ENCODE peak calls at places on chromosomes 12 and 14, in six cellular contexts. One of them, this sample, is unnamed.

GRCh38 chr14:104635717-104636116 is 31.1 kb upstream of the TMEM179 start:
- DNase-seq in right atrium auricular region: no peak
- DNase-seq in mesothelial cell of epicardium: no peak
- DNase-seq in CD4-positive, alpha-beta T cell: no peak
- DNase-seq in Calu3: no peak
- DNase-seq in B cell: no peak
- DNase-seq in this sample: no peak

GRCh38 chr14:24329736-24330135 is 5.1 kb downstream of the ADCY4 start:
- DNase-seq in right atrium auricular region: no peak
- DNase-seq in mesothelial cell of epicardium: no peak
- DNase-seq in CD4-positive, alpha-beta T cell: no peak
- DNase-seq in Calu3: no peak
- DNase-seq in B cell: no peak
- DNase-seq in this sample: peak; percentile 93

GRCh38 chr12:118607831-118608230 is 231.5 kb downstream of the SUDS3 start:
- DNase-seq in right atrium auricular region: no peak
- DNase-seq in mesothelial cell of epicardium: no peak
- DNase-seq in CD4-positive, alpha-beta T cell: no peak
- DNase-seq in Calu3: no peak
- DNase-seq in B cell: no peak
- DNase-seq in this sample: no peak

GRCh38 chr14:61147369-61147897 is 133.7 kb downstream of the TMEM30B start:
- DNase-seq in right atrium auricular region: no peak
- DNase-seq in mesothelial cell of epicardium: no peak
- DNase-seq in CD4-positive, alpha-beta T cell: no peak
- DNase-seq in Calu3: no peak
- DNase-seq in B cell: no peak
- DNase-seq in this sample: no peak

GRCh38 chr12:85405781-85406522 is 125.9 kb downstream of the ALX1 start:
- DNase-seq in right atrium auricular region: no peak
- DNase-seq in mesothelial cell of epicardium: no peak
- DNase-seq in CD4-positive, alpha-beta T cell: no peak
- DNase-seq in Calu3: no peak
- DNase-seq in B cell: no peak
- DNase-seq in this sample: no peak

GRCh38 chr12:95788637-95789036 is 1.9 kb downstream of the NTN4 start:
- DNase-seq in right atrium auricular region: no peak
- DNase-seq in mesothelial cell of epicardium: no peak
- DNase-seq in CD4-positive, alpha-beta T cell: no peak
- DNase-seq in Calu3: no peak
- DNase-seq in B cell: no peak
- DNase-seq in this sample: no peak

GRCh38 chr14:64501326-64502171 is 2.1 kb downstream of the ZBTB25 start:
- DNase-seq in right atrium auricular region: peak; percentile 80
- DNase-seq in mesothelial cell of epicardium: peak; percentile 49
- DNase-seq in CD4-positive, alpha-beta T cell: no peak
- DNase-seq in Calu3: peak; percentile 38
- DNase-seq in B cell: no peak
- DNase-seq in this sample: no peak

GRCh38 chr14:94746131-94746530 is 23.8 kb downstream of the GSC start:
- DNase-seq in right atrium auricular region: no peak
- DNase-seq in mesothelial cell of epicardium: no peak
- DNase-seq in CD4-positive, alpha-beta T cell: no peak
- DNase-seq in Calu3: no peak
- DNase-seq in B cell: no peak
- DNase-seq in this sample: no peak

GRCh38 chr12:106480259-106480658 is 102.5 kb upstream of the RFX4 start:
- DNase-seq in right atrium auricular region: no peak
- DNase-seq in mesothelial cell of epicardium: no peak
- DNase-seq in CD4-positive, alpha-beta T cell: no peak
- DNase-seq in Calu3: no peak
- DNase-seq in B cell: no peak
- DNase-seq in this sample: no peak

GRCh38 chr12:108838194-108839010 is 19.0 kb downstream of the SSH1 start:
- DNase-seq in right atrium auricular region: peak; percentile 97
- DNase-seq in mesothelial cell of epicardium: no peak
- DNase-seq in CD4-positive, alpha-beta T cell: peak; percentile 35
- DNase-seq in Calu3: peak; percentile 94
- DNase-seq in B cell: no peak
- DNase-seq in this sample: peak; percentile 81

GRCh38 chr12:16112626-16113560 is 164.6 kb downstream of the SLC15A5 start:
- DNase-seq in right atrium auricular region: no peak
- DNase-seq in mesothelial cell of epicardium: no peak
- DNase-seq in CD4-positive, alpha-beta T cell: no peak
- DNase-seq in Calu3: no peak
- DNase-seq in B cell: no peak
- DNase-seq in this sample: no peak

GRCh38 chr12:54683388-54683787 is 35.2 kb upstream of the DCD start:
- DNase-seq in right atrium auricular region: no peak
- DNase-seq in mesothelial cell of epicardium: no peak
- DNase-seq in CD4-positive, alpha-beta T cell: no peak
- DNase-seq in Calu3: no peak
- DNase-seq in B cell: no peak
- DNase-seq in this sample: no peak

GRCh38 chr14:93648440-93649168 is 139.7 kb downstream of the PRIMA1 start:
- DNase-seq in right atrium auricular region: no peak
- DNase-seq in mesothelial cell of epicardium: no peak
- DNase-seq in CD4-positive, alpha-beta T cell: no peak
- DNase-seq in Calu3: peak; percentile 29
- DNase-seq in B cell: no peak
- DNase-seq in this sample: no peak

GRCh38 chr12:24025153-24025798 is 75.8 kb upstream of the SOX5 start:
- DNase-seq in right atrium auricular region: no peak
- DNase-seq in mesothelial cell of epicardium: no peak
- DNase-seq in CD4-positive, alpha-beta T cell: no peak
- DNase-seq in Calu3: no peak
- DNase-seq in B cell: no peak
- DNase-seq in this sample: no peak

GRCh38 chr14:102849522-102850379 is 72.5 kb downstream of the TRAF3 start:
- DNase-seq in right atrium auricular region: no peak
- DNase-seq in mesothelial cell of epicardium: no peak
- DNase-seq in CD4-positive, alpha-beta T cell: no peak
- DNase-seq in Calu3: no peak
- DNase-seq in B cell: no peak
- DNase-seq in this sample: no peak

GRCh38 chr14:80427101-80427500 is 215.8 kb upstream of the DIO2 start:
- DNase-seq in right atrium auricular region: no peak
- DNase-seq in mesothelial cell of epicardium: no peak
- DNase-seq in CD4-positive, alpha-beta T cell: no peak
- DNase-seq in Calu3: no peak
- DNase-seq in B cell: no peak
- DNase-seq in this sample: no peak

GRCh38 chr12:94594443-94594825 is 55.9 kb downstream of the TMCC3 start:
- DNase-seq in right atrium auricular region: no peak
- DNase-seq in mesothelial cell of epicardium: no peak
- DNase-seq in CD4-positive, alpha-beta T cell: no peak
- DNase-seq in Calu3: no peak
- DNase-seq in B cell: no peak
- DNase-seq in this sample: no peak

GRCh38 chr12:66708704-66709443 is 30.0 kb upstream of the GRIP1 start:
- DNase-seq in right atrium auricular region: no peak
- DNase-seq in mesothelial cell of epicardium: no peak
- DNase-seq in CD4-positive, alpha-beta T cell: no peak
- DNase-seq in Calu3: no peak
- DNase-seq in B cell: no peak
- DNase-seq in this sample: no peak

GRCh38 chr14:102363182-102363952 is 626 bp downstream of the TECPR2 start:
- DNase-seq in right atrium auricular region: peak; percentile 76
- DNase-seq in mesothelial cell of epicardium: peak; percentile 72
- DNase-seq in CD4-positive, alpha-beta T cell: no peak
- DNase-seq in Calu3: no peak
- DNase-seq in B cell: no peak
- DNase-seq in this sample: peak; percentile 40

GRCh38 chr12:18139989-18140596 is 50.1 kb upstream of the RERGL start:
- DNase-seq in right atrium auricular region: no peak
- DNase-seq in mesothelial cell of epicardium: no peak
- DNase-seq in CD4-positive, alpha-beta T cell: no peak
- DNase-seq in Calu3: no peak
- DNase-seq in B cell: no peak
- DNase-seq in this sample: no peak

GRCh38 chr12:114316076-114316475 is 89.9 kb downstream of the TBX5 start:
- DNase-seq in right atrium auricular region: no peak
- DNase-seq in mesothelial cell of epicardium: no peak
- DNase-seq in CD4-positive, alpha-beta T cell: no peak
- DNase-seq in Calu3: no peak
- DNase-seq in B cell: no peak
- DNase-seq in this sample: no peak

GRCh38 chr12:90301095-90301494 is 592.5 kb upstream of the ATP2B1 start:
- DNase-seq in right atrium auricular region: no peak
- DNase-seq in mesothelial cell of epicardium: no peak
- DNase-seq in CD4-positive, alpha-beta T cell: no peak
- DNase-seq in Calu3: no peak
- DNase-seq in B cell: no peak
- DNase-seq in this sample: no peak

GRCh38 chr12:96121271-96121711 is 72.9 kb upstream of the ELK3 start:
- DNase-seq in right atrium auricular region: no peak
- DNase-seq in mesothelial cell of epicardium: no peak
- DNase-seq in CD4-positive, alpha-beta T cell: no peak
- DNase-seq in Calu3: no peak
- DNase-seq in B cell: no peak
- DNase-seq in this sample: no peak

GRCh38 chr14:101412741-101413140 is 148.6 kb upstream of the DIO3 start:
- DNase-seq in right atrium auricular region: no peak
- DNase-seq in mesothelial cell of epicardium: no peak
- DNase-seq in CD4-positive, alpha-beta T cell: no peak
- DNase-seq in Calu3: peak; percentile 30
- DNase-seq in B cell: no peak
- DNase-seq in this sample: no peak

GRCh38 chr14:79166171-79166570 is 996.0 kb downstream of the NRXN3 start:
- DNase-seq in right atrium auricular region: no peak
- DNase-seq in mesothelial cell of epicardium: no peak
- DNase-seq in CD4-positive, alpha-beta T cell: no peak
- DNase-seq in Calu3: no peak
- DNase-seq in B cell: no peak
- DNase-seq in this sample: no peak
- TF ChIP-seq CTCF in right atrium auricular region: no peak
- TF ChIP-seq CTCF in mesothelial cell of epicardium: no peak
- TF ChIP-seq CTCF in CD4-positive, alpha-beta T cell: no peak
- TF ChIP-seq CTCF in Calu3: no peak
- TF ChIP-seq CTCF in B cell: no peak
- TF ChIP-seq CTCF in this sample: no peak

GRCh38 chr14:97946291-97946690 is 1149.1 kb downstream of the VRK1 start:
- DNase-seq in right atrium auricular region: no peak
- DNase-seq in mesothelial cell of epicardium: no peak
- DNase-seq in CD4-positive, alpha-beta T cell: no peak
- DNase-seq in Calu3: no peak
- DNase-seq in B cell: no peak
- DNase-seq in this sample: no peak

GRCh38 chr14:97943619-97944018 is 1146.4 kb downstream of the VRK1 start:
- DNase-seq in right atrium auricular region: no peak
- DNase-seq in mesothelial cell of epicardium: no peak
- DNase-seq in CD4-positive, alpha-beta T cell: no peak
- DNase-seq in Calu3: no peak
- DNase-seq in B cell: no peak
- DNase-seq in this sample: no peak

GRCh38 chr14:97948841-97949240 is 1151.7 kb downstream of the VRK1 start:
- DNase-seq in right atrium auricular region: no peak
- DNase-seq in mesothelial cell of epicardium: no peak
- DNase-seq in CD4-positive, alpha-beta T cell: no peak
- DNase-seq in Calu3: no peak
- DNase-seq in B cell: no peak
- DNase-seq in this sample: no peak

GRCh38 chr14:97944380-97944779 is 1147.2 kb downstream of the VRK1 start:
- DNase-seq in right atrium auricular region: no peak
- DNase-seq in mesothelial cell of epicardium: no peak
- DNase-seq in CD4-positive, alpha-beta T cell: no peak
- DNase-seq in Calu3: no peak
- DNase-seq in B cell: no peak
- DNase-seq in this sample: no peak
- TF ChIP-seq CTCF in right atrium auricular region: no peak
- TF ChIP-seq CTCF in mesothelial cell of epicardium: no peak
- TF ChIP-seq CTCF in CD4-positive, alpha-beta T cell: no peak
- TF ChIP-seq CTCF in Calu3: no peak
- TF ChIP-seq CTCF in B cell: no peak
- TF ChIP-seq CTCF in this sample: no peak

GRCh38 chr12:7666595-7666994 is 887 bp upstream of the APOBEC1 start:
- DNase-seq in right atrium auricular region: no peak
- DNase-seq in mesothelial cell of epicardium: no peak
- DNase-seq in CD4-positive, alpha-beta T cell: no peak
- DNase-seq in Calu3: no peak
- DNase-seq in B cell: no peak
- DNase-seq in this sample: no peak

GRCh38 chr12:7661741-7662140 is 4.0 kb downstream of the APOBEC1 start:
- DNase-seq in right atrium auricular region: no peak
- DNase-seq in mesothelial cell of epicardium: no peak
- DNase-seq in CD4-positive, alpha-beta T cell: no peak
- DNase-seq in Calu3: no peak
- DNase-seq in B cell: no peak
- DNase-seq in this sample: no peak

DNA sequence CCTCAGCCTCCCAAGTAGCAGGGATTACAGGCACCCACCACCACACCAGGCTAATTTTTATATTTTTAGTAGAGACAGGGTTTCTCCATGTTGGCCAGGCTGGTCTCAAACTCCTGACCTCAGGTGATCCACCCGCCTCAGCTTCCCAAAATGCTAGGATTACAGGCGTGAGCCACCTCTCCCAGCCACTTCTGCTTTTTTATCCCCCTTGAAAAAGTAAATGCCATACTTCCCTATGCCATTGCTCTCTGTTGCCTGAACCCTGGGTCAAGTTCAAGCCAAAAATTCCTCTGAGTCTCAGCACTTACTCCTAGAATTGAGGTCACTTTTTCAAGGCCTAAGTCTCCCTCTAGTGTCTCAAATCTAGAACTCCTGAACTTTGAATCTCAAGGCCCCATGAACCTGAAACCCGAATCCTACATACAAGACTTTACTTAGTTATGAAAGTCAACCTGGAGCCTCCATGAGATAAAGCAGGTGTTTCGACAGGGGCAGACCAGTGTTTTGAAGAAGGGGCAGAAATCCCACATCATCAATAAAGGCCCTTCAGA is 1.4 kb upstream of the APOBEC1 start:
- DNase-seq in right atrium auricular region: no peak
- DNase-seq in mesothelial cell of epicardium: no peak
- DNase-seq in CD4-positive, alpha-beta T cell: no peak
- DNase-seq in Calu3: no peak
- DNase-seq in B cell: no peak
- DNase-seq in this sample: no peak
- TF ChIP-seq CTCF in right atrium auricular region: no peak
- TF ChIP-seq CTCF in mesothelial cell of epicardium: peak; percentile 44
- TF ChIP-seq CTCF in CD4-positive, alpha-beta T cell: no peak
- TF ChIP-seq CTCF in Calu3: no peak
- TF ChIP-seq CTCF in B cell: peak; percentile 13
- TF ChIP-seq CTCF in this sample: no peak

DNA sequence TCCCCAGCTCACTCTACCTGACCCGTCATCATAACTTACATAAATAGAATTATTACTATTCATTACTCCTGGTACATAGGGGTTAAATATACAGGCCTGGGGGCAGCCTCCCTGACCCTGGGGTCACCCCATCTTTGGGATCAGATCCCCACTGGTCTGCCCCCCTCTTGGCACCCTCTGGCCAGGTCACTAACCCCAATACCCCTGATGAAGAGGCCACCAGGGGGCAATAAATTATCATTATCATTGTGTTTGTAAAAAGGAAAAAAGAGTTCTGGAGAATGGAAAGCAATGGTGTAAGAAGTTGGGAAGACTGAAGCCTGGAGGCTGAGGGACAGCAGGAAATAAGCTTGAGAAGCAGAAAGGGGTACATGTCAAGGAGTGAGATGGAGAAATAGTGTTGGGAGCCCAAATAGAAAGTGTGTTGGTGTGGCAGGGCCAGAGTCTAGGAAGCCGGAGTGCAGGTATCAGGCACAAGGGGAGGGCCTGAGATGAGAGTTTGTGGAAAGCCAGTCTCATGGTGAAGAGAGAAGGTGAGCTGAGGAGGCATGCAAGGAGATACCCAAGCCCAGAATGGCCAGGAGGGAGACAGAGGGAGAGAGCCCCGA is 6.1 kb upstream of the AAAS start:
- DNase-seq in right atrium auricular region: no peak
- DNase-seq in mesothelial cell of epicardium: no peak
- DNase-seq in CD4-positive, alpha-beta T cell: no peak
- DNase-seq in Calu3: peak; percentile 18
- DNase-seq in B cell: no peak
- DNase-seq in this sample: no peak
- TF ChIP-seq CTCF in right atrium auricular region: peak; percentile 47
- TF ChIP-seq CTCF in mesothelial cell of epicardium: peak; percentile 21
- TF ChIP-seq CTCF in CD4-positive, alpha-beta T cell: peak; percentile 38
- TF ChIP-seq CTCF in Calu3: peak; percentile 26
- TF ChIP-seq CTCF in B cell: peak; percentile 49
- TF ChIP-seq CTCF in this sample: no peak